ENCODE peak calls at places on chromosomes 5 and 9, in seven cellular contexts. W, Q, D, B, Y, R and A are unnamed samples.

GRCh38 chr5:6383376-6383775 is 5.0 kb upstream of the MED10 start:
- DNase-seq in W (no peak), Q (no peak), D (no peak), B (no peak), Y (no peak), R (no peak), A (no peak)

GRCh38 chr5:68187268-68188055 is 28.1 kb upstream of the PIK3R1 start:
- DNase-seq in W (no peak), Q (no peak), D (no peak), B (peak; percentile 55), Y (no peak), R (no peak), A (no peak)

GRCh38 chr5:127112347-127112864 is 39.1 kb upstream of the C5orf63 start:
- DNase-seq in W (no peak), Q (no peak), D (no peak), B (peak; percentile 82), Y (no peak), R (no peak), A (no peak)

GRCh38 chr5:129664336-129664937 is 83.5 kb upstream of the MINAR2 start:
- DNase-seq in W (peak; percentile 15), Q (peak; percentile 78), D (no peak), B (peak; percentile 63), Y (no peak), R (peak; percentile 22), A (no peak)

GRCh38 chr9:115777610-115778009 is 376.0 kb upstream of the PAPPA start:
- DNase-seq in W (no peak), Q (no peak), D (no peak), B (no peak), Y (no peak), R (no peak), A (no peak)

GRCh38 chr5:91499943-91500531 is 116.9 kb upstream of the ARRDC3 start:
- DNase-seq in W (peak; percentile 7), Q (peak; percentile 7), D (no peak), B (peak; percentile 51), Y (no peak), R (no peak), A (no peak)

GRCh38 chr9:35696520-35697215 is 6.9 kb upstream of the TPM2 start:
- DNase-seq in W (no peak), Q (peak; percentile 65), D (peak; percentile 40), B (peak; percentile 55), Y (peak; percentile 34), R (peak; percentile 40), A (no peak)

GRCh38 chr5:56384186-56384585 is 151.1 kb upstream of the ANKRD55 start:
- DNase-seq in W (no peak), Q (no peak), D (no peak), B (no peak), Y (no peak), R (no peak), A (no peak)

GRCh38 chr9:81628897-81629296 is 60.5 kb downstream of the TLE1 start:
- DNase-seq in W (no peak), Q (no peak), D (no peak), B (no peak), Y (no peak), R (no peak), A (no peak)

GRCh38 chr5:130386155-130386554 is 481.9 kb downstream of the CHSY3 start:
- DNase-seq in W (no peak), Q (no peak), D (no peak), B (no peak), Y (no peak), R (no peak), A (no peak)